ENCODE peak calls at places on chromosome 1, in seven cellular contexts. T is body of pancreas; N is NCI-H2081; X is stimulated activated CD8-positive, alpha-beta memory T cell treated with anti-CD3 and anti-CD28 coated beads, Interleukin-15, amount 100 ng/mL, for 4 hours; P is NCI-H2029 treated with DMSO at 0.1 percent for 48 hours; Z is activated naive CD4-positive, alpha-beta T cell; K is left ventricle myocardium superior. I is an unnamed sample.

GRCh38 chr1:185880779-185881333 is 146.7 kb downstream of the HMCN1 start:
- DNase-seq in T (no peak), N (no peak), X (no peak), P (no peak), Z (no peak), K (no peak), I (no peak)

GRCh38 chr1:5648410-5649165 is 343.6 kb downstream of the NPHP4 start:
- DNase-seq in T (no peak), N (no peak), X (no peak), P (peak), Z (no peak), K (no peak), I (no peak)

GRCh38 chr1:41173651-41174050 is 68.5 kb downstream of the SCMH1 start:
- DNase-seq in T (no peak), N (no peak), X (no peak), P (no peak), Z (no peak), K (no peak), I (no peak)

GRCh38 chr1:210746024-210746423 is 387.9 kb downstream of the KCNH1 start:
- DNase-seq in T (no peak), N (no peak), X (no peak), P (no peak), Z (no peak), K (no peak), I (no peak)

GRCh38 chr1:244655186-244655585 is 2.3 kb downstream of the DESI2 start:
- DNase-seq in T (no peak), N (no peak), X (no peak), P (no peak), Z (no peak), K (no peak), I (no peak)

GRCh38 chr1:6503884-6504602 is 12.6 kb upstream of the PLEKHG5 start:
- DNase-seq in T (no peak), N (no peak), X (no peak), P (no peak), Z (no peak), K (no peak), I (no peak)

GRCh38 chr1:34763142-34763781 is 3.7 kb downstream of the GJB4 start:
- DNase-seq in T (no peak), N (no peak), X (no peak), P (no peak), Z (no peak), K (no peak), I (no peak)

GRCh38 chr1:99763956-99764355 is 2.5 kb downstream of the FRRS1 start:
- DNase-seq in T (no peak), N (no peak), X (no peak), P (no peak), Z (no peak), K (no peak), I (no peak)

GRCh38 chr1:204323887-204324286 is 35.8 kb downstream of the PLEKHA6 start:
- DNase-seq in T (no peak), N (no peak), X (no peak), P (no peak), Z (no peak), K (no peak), I (no peak)

GRCh38 chr1:41562328-41562727 is 77.8 kb upstream of the EDN2 start:
- DNase-seq in T (no peak), N (no peak), X (no peak), P (no peak), Z (no peak), K (no peak), I (no peak)

GRCh38 chr1:85334962-85335361 is 58.5 kb upstream of the BCL10 start:
- DNase-seq in T (no peak), N (no peak), X (no peak), P (no peak), Z (no peak), K (no peak), I (no peak)

GRCh38 chr1:64292399-64292798 is 89.0 kb downstream of the UBE2U start:
- DNase-seq in T (no peak), N (no peak), X (no peak), P (no peak), Z (no peak), K (no peak), I (no peak)

GRCh38 chr1:212712451-212713303 is 13.0 kb upstream of the BATF3 start:
- DNase-seq in T (no peak), N (no peak), X (no peak), P (no peak), Z (no peak), K (no peak), I (no peak)

GRCh38 chr1:225413708-225414375 is 14.0 kb downstream of the LBR start:
- DNase-seq in T (no peak), N (no peak), X (no peak), P (no peak), Z (no peak), K (no peak), I (no peak)

GRCh38 chr1:208536176-208536575 is 292.0 kb upstream of the PLXNA2 start:
- DNase-seq in T (no peak), N (no peak), X (no peak), P (no peak), Z (no peak), K (no peak), I (no peak)

GRCh38 chr1:19620786-19621185 is 23.3 kb upstream of the NBL1 start:
- DNase-seq in T (no peak), N (no peak), X (no peak), P (no peak), Z (no peak), K (no peak), I (no peak)

GRCh38 chr1:1242461-1243080 is 4.0 kb downstream of the C1QTNF12 start:
- DNase-seq in T (no peak), N (no peak), X (no peak), P (no peak), Z (no peak), K (no peak), I (no peak)

GRCh38 chr1:113057006-113057405 is 16.0 kb upstream of the LRIG2 start:
- DNase-seq in T (no peak), N (peak), X (no peak), P (no peak), Z (no peak), K (no peak), I (no peak)

GRCh38 chr1:38153426-38154088 is 107.0 kb upstream of the POU3F1 start:
- DNase-seq in T (no peak), N (no peak), X (no peak), P (peak), Z (no peak), K (no peak), I (no peak)

GRCh38 chr1:167711797-167712196 is 10.0 kb upstream of the MPZL1 start:
- DNase-seq in T (no peak), N (no peak), X (no peak), P (no peak), Z (no peak), K (no peak), I (no peak)

GRCh38 chr1:213986020-213986924 is 1.5 kb upstream of the PROX1 start:
- DNase-seq in T (no peak), N (no peak), X (no peak), P (peak), Z (no peak), K (no peak), I (no peak)

GRCh38 chr1:44239337-44239960 is 26.2 kb downstream of the DMAP1 start:
- DNase-seq in T (no peak), N (no peak), X (no peak), P (no peak), Z (no peak), K (peak), I (no peak)

GRCh38 chr1:158028956-158029355 is 35.5 kb downstream of the KIRREL1 start:
- DNase-seq in T (no peak), N (no peak), X (no peak), P (no peak), Z (no peak), K (no peak), I (no peak)

I was measured in GOT3.